ENCODE peak calls at places on chromosomes 5 and 9, in six cellular contexts. X, I, C, G, M and W are unnamed samples.

GRCh38 chr5:88671808-88672499 is 211.0 kb downstream of the MEF2C start:
- DNase-seq in I (no peak), X (no peak), M (no peak), G (no peak), C (no peak), W (no peak)

GRCh38 chr5:173689713-173690360 is 73.4 kb upstream of the BOD1 start:
- DNase-seq in G (no peak), M (no peak), C (peak), I (no peak), X (no peak), W (no peak)

GRCh38 chr5:55800924-55801323 is 50.2 kb upstream of the IL31RA start:
- DNase-seq in I (no peak), M (no peak), X (no peak), C (no peak), G (no peak), W (no peak)

GRCh38 chr5:123176224-123176937 is 87.3 kb downstream of the PRDM6 start:
- DNase-seq in C (no peak), M (no peak), I (no peak), G (no peak), X (no peak), W (no peak)

GRCh38 chr9:135213566-135213965 is 126.1 kb downstream of the OLFM1 start:
- DNase-seq in M (peak), X (no peak), C (no peak), G (no peak), I (no peak), W (no peak)

GRCh38 chr5:109585012-109585599 is 104.6 kb upstream of the MAN2A1 start:
- DNase-seq in M (no peak), X (no peak), G (no peak), I (no peak), C (no peak), W (no peak)

GRCh38 chr5:1280177-1281037 is 14.5 kb downstream of the TERT start:
- DNase-seq in I (no peak), G (no peak), X (no peak), M (no peak), C (no peak), W (no peak)

GRCh38 chr9:106964822-106965525 is 102.0 kb downstream of the ZNF462 start:
- DNase-seq in I (no peak), G (no peak), M (no peak), C (no peak), X (no peak), W (no peak)

GRCh38 chr9:123867971-123868370 is 62.0 kb downstream of the DENND1A start:
- DNase-seq in M (no peak), C (no peak), X (no peak), G (no peak), I (no peak), W (no peak)

GRCh38 chr5:133032852-133033742 is 6.7 kb upstream of the ZCCHC10 start:
- DNase-seq in G (no peak), M (no peak), I (no peak), X (no peak), C (peak), W (no peak)

GRCh38 chr5:161400583-161400982 is 145.9 kb downstream of the GABRB2 start:
- DNase-seq in C (no peak), M (no peak), X (no peak), I (no peak), G (no peak), W (no peak)

GRCh38 chr9:92133949-92134604 is 18.9 kb upstream of the SPTLC1 start:
- DNase-seq in G (peak), X (peak), C (peak), I (no peak), M (peak), W (peak)

GRCh38 chr5:141135030-141135717 is at the start of gene PCDHB5:
- DNase-seq in G (peak), X (no peak), C (no peak), I (no peak), M (no peak), W (no peak)

GRCh38 chr5:142753114-142753764 is 16.9 kb upstream of the ARHGAP26 start:
- DNase-seq in X (no peak), G (peak), C (no peak), I (no peak), M (peak), W (no peak)

GRCh38 chr5:54093081-54093492 is 217.3 kb downstream of the ARL15 start:
- DNase-seq in I (no peak), C (peak), G (no peak), X (no peak), M (no peak), W (no peak)

GRCh38 chr5:5341531-5342292 is 80.8 kb upstream of the ICE1 start:
- DNase-seq in M (no peak), C (no peak), G (no peak), I (no peak), X (no peak), W (no peak)

GRCh38 chr9:88090151-88090581 is 48.1 kb downstream of the SPATA31C2 start:
- DNase-seq in G (no peak), I (no peak), M (peak), C (no peak), X (peak), W (no peak)

GRCh38 chr9:84419203-84419602 is 78.6 kb upstream of the SLC28A3 start:
- DNase-seq in G (no peak), C (no peak), I (no peak), X (no peak), M (no peak), W (no peak)

GRCh38 chr9:134029248-134030226 is 4.3 kb downstream of the BRD3OS start:
- DNase-seq in C (no peak), X (no peak), G (no peak), I (no peak), M (no peak), W (no peak)

GRCh38 chr9:125750656-125751035 is 3.5 kb downstream of the PBX3 start:
- DNase-seq in X (no peak), C (no peak), M (no peak), G (no peak), I (no peak), W (no peak)

GRCh38 chr9:120768247-120768646 is 25.0 kb downstream of the FBXW2 start:
- DNase-seq in X (no peak), I (no peak), G (no peak), M (no peak), C (no peak), W (no peak)

GRCh38 chr5:180595381-180596114 is 4.2 kb upstream of the SCGB3A1 start:
- DNase-seq in G (no peak), M (no peak), I (no peak), X (no peak), C (no peak), W (no peak)

GRCh38 chr9:105154723-105155191 is 89.7 kb upstream of the SLC44A1 start:
- DNase-seq in G (no peak), C (no peak), X (no peak), I (no peak), M (no peak), W (no peak)

GRCh38 chr5:68942169-68942568 is 151.6 kb upstream of the SLC30A5 start:
- DNase-seq in G (no peak), M (no peak), C (no peak), I (no peak), X (no peak), W (no peak)

GRCh38 chr9:34419716-34420504 is 38.5 kb downstream of the FAM219A start:
- DNase-seq in C (no peak), I (no peak), X (no peak), G (no peak), M (no peak), W (no peak)

GRCh38 chr9:100160021-100160420 is 61.0 kb downstream of the INVS start:
- DNase-seq in C (peak), X (no peak), M (no peak), G (no peak), I (no peak), W (no peak)

GRCh38 chr5:55927861-55928655 is 66.7 kb downstream of the IL6ST start:
- DNase-seq in G (no peak), I (no peak), X (no peak), M (no peak), C (no peak), W (no peak)

GRCh38 chr9:97560154-97560553 is 58.7 kb downstream of the TMOD1 start:
- DNase-seq in I (no peak), G (no peak), C (no peak), M (no peak), X (no peak), W (no peak)

GRCh38 chr9:71678999-71679398 is 89.3 kb downstream of the CEMIP2 start:
- DNase-seq in I (no peak), C (no peak), M (no peak), G (no peak), X (no peak), W (no peak)

GRCh38 chr9:112535811-112536210 is 49.2 kb downstream of the KIAA1958 start:
- DNase-seq in I (no peak), C (no peak), X (no peak), G (no peak), M (no peak), W (no peak)

GRCh38 chr5:31995714-31996113 is 178.4 kb downstream of the GOLPH3 start:
- DNase-seq in X (no peak), G (no peak), I (no peak), M (no peak), C (no peak), W (no peak)

GRCh38 chr9:114503522-114504340 is 1.5 kb downstream of the WHRN start:
- DNase-seq in X (no peak), G (peak), M (no peak), C (no peak), I (no peak), W (no peak)

GRCh38 chr9:114500583-114501292 is 4.5 kb downstream of the WHRN start:
- DNase-seq in M (no peak), C (no peak), G (no peak), X (no peak), I (no peak), W (no peak)

GRCh38 chr9:114504341-114505186 is 709 bp downstream of the WHRN start:
- DNase-seq in I (no peak), X (peak), C (no peak), G (peak), M (peak), W (no peak)

GRCh38 chr9:114501786-114502682 is 3.2 kb downstream of the WHRN start:
- DNase-seq in M (no peak), C (no peak), G (no peak), X (peak), I (no peak), W (no peak)

GRCh38 chr9:114503009-114503408 is 2.3 kb downstream of the WHRN start:
- DNase-seq in C (no peak), G (no peak), M (no peak), X (no peak), I (no peak), W (no peak)
- H3K4me3 ChIP-seq in C (no peak), G (no peak), M (no peak), X (peak), I (no peak), W (no peak)

DNA sequence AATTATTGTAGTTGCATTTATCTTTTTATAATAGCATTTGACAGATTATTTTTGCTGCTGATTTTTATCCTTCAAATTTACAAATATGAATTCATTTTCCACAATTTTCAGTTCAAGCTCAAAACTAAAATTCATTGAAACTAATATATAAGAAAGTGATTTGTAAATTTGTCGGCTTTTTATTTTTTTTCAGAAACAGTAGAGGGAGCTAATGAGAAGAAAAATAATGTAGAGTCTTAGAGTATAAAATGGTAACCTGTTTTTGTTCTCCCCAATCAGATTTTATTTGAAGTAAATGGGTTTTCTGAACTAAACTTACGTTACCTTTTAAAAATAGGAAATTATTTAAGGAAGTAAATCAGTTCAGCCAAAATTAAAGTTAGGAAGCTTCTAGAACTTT is 19.2 kb downstream of the PRRC1 start:
- DNase-seq in C (no peak), G (no peak), X (no peak), I (no peak), M (no peak), W (no peak)
- TF ChIP-seq CTCF in C (peak), G (peak), X (peak), I (no peak), M (peak), W (peak)

GRCh38 chr5:50711280-50711679 is 44.8 kb downstream of the PARP8 start:
- DNase-seq in C (peak), X (no peak), I (no peak), G (no peak), M (no peak), W (no peak)

GRCh38 chr5:50704730-50705129 is 38.3 kb downstream of the PARP8 start:
- DNase-seq in I (no peak), X (no peak), C (no peak), M (no peak), G (no peak), W (no peak)

GRCh38 chr5:50712479-50712878 is 46.0 kb downstream of the PARP8 start:
- DNase-seq in C (no peak), X (no peak), G (no peak), I (no peak), M (no peak), W (no peak)

GRCh38 chr5:50710838-50711237 is 44.4 kb downstream of the PARP8 start:
- DNase-seq in I (no peak), M (no peak), X (no peak), C (no peak), G (no peak), W (no peak)

GRCh38 chr5:50709471-50709870 is 43.0 kb downstream of the PARP8 start:
- DNase-seq in M (no peak), X (no peak), G (no peak), C (peak), I (no peak), W (no peak)
- H3K4me3 ChIP-seq in M (no peak), X (no peak), G (no peak), C (no peak), I (no peak), W (no peak)

GRCh38 chr9:83204047-83204446 is 141.1 kb upstream of the RASEF start:
- DNase-seq in I (no peak), M (no peak), X (no peak), G (no peak), C (no peak), W (no peak)
- TF ChIP-seq CTCF in I (no peak), M (peak), X (peak), G (no peak), C (no peak), W (no peak)

GRCh38 chr9:137068539-137069507 is 1.5 kb downstream of the SAPCD2 start:
- DNase-seq in X (no peak), C (no peak), G (no peak), M (peak), I (no peak), W (no peak)

GRCh38 chr9:137066096-137066861 is 4.1 kb downstream of the SAPCD2 start:
- DNase-seq in C (no peak), I (no peak), X (no peak), G (no peak), M (no peak), W (no peak)

GRCh38 chr9:137069508-137070071 is 767 bp downstream of the SAPCD2 start:
- DNase-seq in X (no peak), G (no peak), M (peak), C (no peak), I (no peak), W (no peak)

GRCh38 chr9:137070201-137070905 is at the start of gene SAPCD2:
- DNase-seq in M (peak), G (peak), X (peak), C (peak), I (no peak), W (peak)

DNA sequence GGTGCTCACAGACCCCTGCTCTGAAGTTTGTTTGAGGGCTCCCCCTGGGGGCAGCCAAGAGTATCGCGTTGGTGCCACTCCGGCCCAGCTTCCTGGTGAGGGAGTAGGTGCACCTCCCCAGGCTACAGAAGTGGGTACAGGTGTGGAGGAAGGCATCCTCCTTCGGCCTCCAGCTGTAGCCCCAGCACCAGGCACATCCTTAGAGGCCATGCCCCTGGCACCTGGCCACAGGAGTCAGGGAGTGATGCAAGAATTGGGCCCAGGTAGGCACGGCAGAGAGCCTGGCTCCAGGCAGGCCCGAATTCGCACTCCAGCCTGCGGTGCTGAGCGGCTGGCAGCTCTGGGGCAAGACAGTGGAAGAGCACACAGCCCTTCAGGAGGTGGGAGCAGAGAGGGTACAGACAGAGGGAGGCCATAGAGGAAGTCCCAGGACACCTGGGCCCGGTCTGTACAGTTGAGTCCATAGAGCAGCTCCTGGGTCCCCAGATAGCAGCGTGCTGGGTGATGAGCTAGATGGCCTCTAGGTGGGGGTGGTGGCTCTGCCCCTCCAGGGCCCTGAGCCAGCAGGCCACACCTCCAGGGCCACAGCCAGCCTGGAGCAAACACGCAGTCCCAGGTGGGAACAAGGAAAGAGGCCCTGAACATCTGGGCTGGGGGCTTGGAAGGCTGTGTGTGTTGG is 2.4 kb downstream of the SAPCD2 start:
- DNase-seq in I (no peak), C (peak), M (peak), X (peak), G (peak), W (no peak)
- H3K4me3 ChIP-seq in I (no peak), C (no peak), M (no peak), X (no peak), G (no peak), W (no peak)

DNA sequence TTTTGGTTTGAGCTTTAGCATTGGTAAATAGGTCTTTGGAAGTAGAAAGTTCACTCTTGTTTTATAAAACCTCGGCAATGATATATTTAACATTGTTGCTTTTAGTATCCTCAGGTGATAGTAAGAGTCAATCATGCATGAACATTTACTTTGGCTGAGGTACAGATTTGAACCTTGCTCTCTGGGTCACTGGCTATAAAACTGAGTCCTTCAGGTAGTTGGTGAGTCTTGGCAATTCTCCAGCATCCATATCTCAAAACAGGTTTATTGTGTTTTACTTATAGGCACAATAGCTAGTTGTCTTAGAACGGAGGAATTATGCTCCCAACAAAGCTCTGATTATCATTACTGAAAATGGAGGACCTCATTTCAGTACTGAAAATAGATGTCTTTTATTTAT is 75.1 kb downstream of the MAT2B start:
- DNase-seq in X (no peak), G (no peak), M (no peak), C (no peak), I (no peak), W (no peak)
- TF ChIP-seq CTCF in X (no peak), G (no peak), M (no peak), C (no peak), I (no peak), W (no peak)

GRCh38 chr5:80240368-80240986 is 15.4 kb downstream of the SERINC5 start:
- DNase-seq in G (no peak), C (no peak), M (no peak), X (no peak), I (no peak), W (no peak)

GRCh38 chr5:80238078-80238477 is 17.8 kb downstream of the SERINC5 start:
- DNase-seq in C (no peak), X (no peak), M (no peak), I (no peak), G (no peak), W (no peak)

GRCh38 chr5:80237243-80237642 is 18.6 kb downstream of the SERINC5 start:
- DNase-seq in I (no peak), M (no peak), G (no peak), C (no peak), X (no peak), W (no peak)

GRCh38 chr5:80239680-80240367 is 16.0 kb downstream of the SERINC5 start:
- DNase-seq in X (no peak), C (no peak), G (no peak), M (no peak), I (no peak), W (no peak)

DNA sequence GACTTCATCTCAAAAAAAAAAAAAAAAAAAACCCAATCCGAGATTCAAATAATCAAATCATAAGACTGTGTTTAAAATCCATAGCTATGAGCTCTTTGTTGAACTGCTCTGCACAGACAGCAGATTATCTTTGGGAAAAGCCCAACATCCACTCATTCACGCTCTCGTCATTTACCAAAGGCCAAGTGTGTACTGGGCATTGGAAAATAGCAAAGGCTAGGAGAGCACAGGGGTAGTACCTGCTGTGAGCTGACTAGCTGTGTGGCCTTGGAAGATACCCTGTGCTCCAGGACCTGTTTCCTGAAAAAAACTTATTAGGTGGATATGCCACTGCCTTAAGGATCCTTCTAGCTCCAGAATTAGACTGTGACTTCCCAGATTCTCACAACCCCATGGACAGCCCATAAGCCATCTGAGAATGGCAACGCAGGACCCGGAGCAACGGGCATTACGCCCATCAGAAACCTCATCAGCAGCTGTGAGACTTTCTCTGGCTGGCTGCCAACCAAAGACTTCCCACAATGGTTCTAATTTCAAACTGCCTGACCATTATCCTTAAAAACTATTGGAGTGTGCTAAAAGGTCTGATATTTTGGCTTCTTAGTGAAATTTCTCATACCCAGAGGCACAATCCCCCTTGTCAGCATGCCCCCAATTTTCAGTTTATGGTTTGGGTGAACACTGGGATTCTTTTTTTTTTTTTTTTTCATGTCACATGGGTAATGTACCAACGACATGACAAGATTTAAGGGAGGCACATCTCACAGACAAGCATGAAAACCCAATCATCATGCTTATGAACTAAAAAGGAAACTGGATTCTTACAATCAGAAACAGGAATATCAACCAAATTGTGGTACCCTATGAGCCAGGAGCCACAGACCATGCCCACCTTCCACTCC is 16.8 kb downstream of the SERINC5 start:
- DNase-seq in M (peak), G (peak), C (no peak), I (no peak), X (no peak), W (no peak)
- H3K4me3 ChIP-seq in M (no peak), G (no peak), C (no peak), I (no peak), X (no peak), W (no peak)